ENCODE peak calls at places on chromosomes 5 and 9, in eight cellular contexts. One of them, this sample, is unnamed.

GRCh38 chr9:97388721-97389238 is 23.1 kb upstream of the TDRD7 start:
- DNase-seq in fibroblast of lung: no peak
- DNase-seq in brain microvascular endothelial cell: no peak
- DNase-seq in cardiac muscle cell: no peak
- DNase-seq in IMR-90: no peak
- DNase-seq in gastrocnemius medialis: no peak
- DNase-seq in PC-3: peak
- DNase-seq in CD8-positive, alpha-beta T cell: no peak
- DNase-seq in this sample: no peak

GRCh38 chr5:16178745-16179372 is 732 bp downstream of the MARCHF11 start:
- DNase-seq in fibroblast of lung: peak
- DNase-seq in brain microvascular endothelial cell: peak
- DNase-seq in cardiac muscle cell: peak
- DNase-seq in IMR-90: peak
- DNase-seq in gastrocnemius medialis: no peak
- DNase-seq in PC-3: peak
- DNase-seq in CD8-positive, alpha-beta T cell: peak
- DNase-seq in this sample: peak

GRCh38 chr9:87255437-87256155 is 242.1 kb upstream of the DAPK1 start:
- DNase-seq in fibroblast of lung: peak
- DNase-seq in brain microvascular endothelial cell: no peak
- DNase-seq in cardiac muscle cell: peak
- DNase-seq in IMR-90: peak
- DNase-seq in gastrocnemius medialis: no peak
- DNase-seq in PC-3: no peak
- DNase-seq in CD8-positive, alpha-beta T cell: no peak
- DNase-seq in this sample: no peak

GRCh38 chr9:91063471-91063870 is 261.9 kb downstream of the SYK start:
- DNase-seq in fibroblast of lung: no peak
- DNase-seq in brain microvascular endothelial cell: no peak
- DNase-seq in cardiac muscle cell: no peak
- DNase-seq in IMR-90: no peak
- DNase-seq in gastrocnemius medialis: no peak
- DNase-seq in PC-3: no peak
- DNase-seq in CD8-positive, alpha-beta T cell: no peak
- DNase-seq in this sample: no peak

GRCh38 chr5:150473673-150474358 is 24.3 kb upstream of the RPS14 start:
- DNase-seq in fibroblast of lung: no peak
- DNase-seq in brain microvascular endothelial cell: peak
- DNase-seq in cardiac muscle cell: peak
- DNase-seq in IMR-90: peak
- DNase-seq in gastrocnemius medialis: no peak
- DNase-seq in PC-3: peak
- DNase-seq in CD8-positive, alpha-beta T cell: no peak
- DNase-seq in this sample: no peak

GRCh38 chr5:173328896-173329369 is 719 bp upstream of the STC2 start:
- DNase-seq in fibroblast of lung: peak
- DNase-seq in brain microvascular endothelial cell: peak
- DNase-seq in cardiac muscle cell: peak
- DNase-seq in IMR-90: peak
- DNase-seq in gastrocnemius medialis: peak
- DNase-seq in PC-3: peak
- DNase-seq in CD8-positive, alpha-beta T cell: no peak
- DNase-seq in this sample: no peak

GRCh38 chr5:72167790-72168189 is 60.5 kb downstream of the MAP1B start:
- DNase-seq in fibroblast of lung: peak
- DNase-seq in brain microvascular endothelial cell: no peak
- DNase-seq in cardiac muscle cell: peak
- DNase-seq in IMR-90: no peak
- DNase-seq in gastrocnemius medialis: no peak
- DNase-seq in PC-3: no peak
- DNase-seq in CD8-positive, alpha-beta T cell: no peak
- DNase-seq in this sample: no peak

GRCh38 chr9:98899399-98900056 is 44.2 kb upstream of the COL15A1 start:
- DNase-seq in fibroblast of lung: peak
- DNase-seq in brain microvascular endothelial cell: peak
- DNase-seq in cardiac muscle cell: peak
- DNase-seq in IMR-90: peak
- DNase-seq in gastrocnemius medialis: no peak
- DNase-seq in PC-3: peak
- DNase-seq in CD8-positive, alpha-beta T cell: no peak
- DNase-seq in this sample: peak

GRCh38 chr9:121700831-121701419 is 49.5 kb downstream of the DAB2IP start:
- DNase-seq in fibroblast of lung: no peak
- DNase-seq in brain microvascular endothelial cell: no peak
- DNase-seq in cardiac muscle cell: no peak
- DNase-seq in IMR-90: no peak
- DNase-seq in gastrocnemius medialis: no peak
- DNase-seq in PC-3: no peak
- DNase-seq in CD8-positive, alpha-beta T cell: no peak
- DNase-seq in this sample: no peak

GRCh38 chr5:55601209-55601618 is 66.5 kb upstream of the PLPP1 start:
- DNase-seq in fibroblast of lung: peak
- DNase-seq in brain microvascular endothelial cell: peak
- DNase-seq in cardiac muscle cell: peak
- DNase-seq in IMR-90: peak
- DNase-seq in gastrocnemius medialis: peak
- DNase-seq in PC-3: peak
- DNase-seq in CD8-positive, alpha-beta T cell: no peak
- DNase-seq in this sample: peak

GRCh38 chr9:136686794-136687711 is at the start of gene AGPAT2:
- DNase-seq in fibroblast of lung: peak
- DNase-seq in brain microvascular endothelial cell: no peak
- DNase-seq in cardiac muscle cell: peak
- DNase-seq in IMR-90: peak
- DNase-seq in gastrocnemius medialis: peak
- DNase-seq in PC-3: peak
- DNase-seq in CD8-positive, alpha-beta T cell: peak
- DNase-seq in this sample: no peak

GRCh38 chr5:134099288-134099872 is 15.1 kb upstream of the TCF7 start:
- DNase-seq in fibroblast of lung: no peak
- DNase-seq in brain microvascular endothelial cell: no peak
- DNase-seq in cardiac muscle cell: no peak
- DNase-seq in IMR-90: no peak
- DNase-seq in gastrocnemius medialis: no peak
- DNase-seq in PC-3: no peak
- DNase-seq in CD8-positive, alpha-beta T cell: no peak
- DNase-seq in this sample: no peak

GRCh38 chr5:1244976-1245375 is 19.8 kb downstream of the SLC6A18 start:
- DNase-seq in fibroblast of lung: no peak
- DNase-seq in brain microvascular endothelial cell: no peak
- DNase-seq in cardiac muscle cell: peak
- DNase-seq in IMR-90: no peak
- DNase-seq in gastrocnemius medialis: no peak
- DNase-seq in PC-3: peak
- DNase-seq in CD8-positive, alpha-beta T cell: no peak
- DNase-seq in this sample: no peak
- TF ChIP-seq CTCF in fibroblast of lung: no peak
- TF ChIP-seq CTCF in brain microvascular endothelial cell: no peak
- TF ChIP-seq CTCF in cardiac muscle cell: no peak
- TF ChIP-seq CTCF in IMR-90: no peak
- TF ChIP-seq CTCF in gastrocnemius medialis: no peak
- TF ChIP-seq CTCF in PC-3: peak
- TF ChIP-seq CTCF in CD8-positive, alpha-beta T cell: no peak
- TF ChIP-seq CTCF in this sample: no peak

DNA sequence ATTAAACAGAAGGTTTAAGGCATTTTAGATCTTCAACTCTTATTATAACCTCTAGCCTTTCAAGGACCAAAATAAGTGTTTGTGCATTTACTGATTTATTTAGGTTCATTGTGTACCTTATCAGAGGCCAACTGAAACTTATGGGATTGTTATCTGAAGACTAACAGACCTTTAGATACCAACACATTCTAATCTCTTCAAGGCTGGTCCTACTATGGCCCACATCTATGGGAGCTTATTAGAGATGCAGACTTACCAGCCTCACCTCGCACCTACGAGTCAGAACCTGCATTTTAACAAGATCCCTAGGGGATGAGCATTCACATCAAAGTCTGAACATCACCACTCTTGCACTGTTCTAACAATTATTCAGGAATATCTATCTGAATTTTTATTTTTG is 1.9 kb downstream of the IARS1 start:
- DNase-seq in fibroblast of lung: no peak
- DNase-seq in brain microvascular endothelial cell: no peak
- DNase-seq in cardiac muscle cell: no peak
- DNase-seq in IMR-90: no peak
- DNase-seq in gastrocnemius medialis: no peak
- DNase-seq in PC-3: no peak
- DNase-seq in CD8-positive, alpha-beta T cell: no peak
- DNase-seq in this sample: no peak
- H3K4me3 ChIP-seq in fibroblast of lung: no peak
- H3K4me3 ChIP-seq in brain microvascular endothelial cell: peak
- H3K4me3 ChIP-seq in cardiac muscle cell: no peak
- H3K4me3 ChIP-seq in IMR-90: peak
- H3K4me3 ChIP-seq in gastrocnemius medialis: no peak
- H3K4me3 ChIP-seq in PC-3: peak
- H3K4me3 ChIP-seq in CD8-positive, alpha-beta T cell: no peak
- H3K4me3 ChIP-seq in this sample: peak

GRCh38 chr9:125415583-125416443 is 154.2 kb downstream of the GAPVD1 start:
- DNase-seq in fibroblast of lung: peak
- DNase-seq in brain microvascular endothelial cell: no peak
- DNase-seq in cardiac muscle cell: no peak
- DNase-seq in IMR-90: no peak
- DNase-seq in gastrocnemius medialis: no peak
- DNase-seq in PC-3: no peak
- DNase-seq in CD8-positive, alpha-beta T cell: no peak
- DNase-seq in this sample: no peak
- TF ChIP-seq CTCF in fibroblast of lung: no peak
- TF ChIP-seq CTCF in brain microvascular endothelial cell: no peak
- TF ChIP-seq CTCF in cardiac muscle cell: no peak
- TF ChIP-seq CTCF in IMR-90: no peak
- TF ChIP-seq CTCF in gastrocnemius medialis: no peak
- TF ChIP-seq CTCF in PC-3: no peak
- TF ChIP-seq CTCF in CD8-positive, alpha-beta T cell: no peak
- TF ChIP-seq CTCF in this sample: no peak

GRCh38 chr9:12539602-12540001 is 153.6 kb upstream of the TYRP1 start:
- DNase-seq in fibroblast of lung: no peak
- DNase-seq in brain microvascular endothelial cell: no peak
- DNase-seq in cardiac muscle cell: no peak
- DNase-seq in IMR-90: no peak
- DNase-seq in gastrocnemius medialis: no peak
- DNase-seq in PC-3: no peak
- DNase-seq in CD8-positive, alpha-beta T cell: no peak
- DNase-seq in this sample: no peak
- H3K4me3 ChIP-seq in fibroblast of lung: no peak
- H3K4me3 ChIP-seq in brain microvascular endothelial cell: no peak
- H3K4me3 ChIP-seq in cardiac muscle cell: no peak
- H3K4me3 ChIP-seq in IMR-90: no peak
- H3K4me3 ChIP-seq in gastrocnemius medialis: no peak
- H3K4me3 ChIP-seq in PC-3: no peak
- H3K4me3 ChIP-seq in CD8-positive, alpha-beta T cell: no peak
- H3K4me3 ChIP-seq in this sample: no peak

DNA sequence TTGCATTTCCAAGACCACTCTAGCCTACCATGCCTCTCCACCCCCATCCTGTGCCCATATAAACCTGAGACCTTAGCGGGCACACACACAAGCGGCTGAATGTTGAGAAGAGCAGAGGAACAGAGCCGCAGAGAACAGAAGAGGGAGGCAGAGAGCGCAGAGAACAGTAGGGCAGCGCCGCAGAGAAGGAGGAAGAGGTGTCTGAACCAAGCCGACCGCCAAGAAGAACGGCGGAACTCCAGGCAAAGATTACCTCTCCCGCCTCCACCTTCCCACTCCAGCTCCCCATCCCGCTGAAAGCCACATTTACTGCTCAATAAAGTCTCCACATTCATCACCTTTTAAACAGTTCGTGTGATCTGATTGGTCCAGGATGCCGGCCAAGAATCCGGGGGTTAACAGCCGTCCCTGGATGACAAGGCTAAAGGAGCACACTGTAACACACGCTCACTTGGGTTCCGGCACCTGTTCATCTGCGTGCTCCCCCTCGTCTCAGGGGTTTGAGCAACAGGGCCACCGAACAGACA is 33.2 kb downstream of the GRIN3A start:
- DNase-seq in fibroblast of lung: no peak
- DNase-seq in brain microvascular endothelial cell: no peak
- DNase-seq in cardiac muscle cell: peak
- DNase-seq in IMR-90: no peak
- DNase-seq in gastrocnemius medialis: no peak
- DNase-seq in PC-3: peak
- DNase-seq in CD8-positive, alpha-beta T cell: peak
- DNase-seq in this sample: no peak
- TF ChIP-seq CTCF in fibroblast of lung: no peak
- TF ChIP-seq CTCF in brain microvascular endothelial cell: peak
- TF ChIP-seq CTCF in cardiac muscle cell: peak
- TF ChIP-seq CTCF in IMR-90: no peak
- TF ChIP-seq CTCF in gastrocnemius medialis: no peak
- TF ChIP-seq CTCF in PC-3: peak
- TF ChIP-seq CTCF in CD8-positive, alpha-beta T cell: no peak
- TF ChIP-seq CTCF in this sample: peak

GRCh38 chr5:140711794-140712193 is 11.5 kb downstream of the ZMAT2 start:
- DNase-seq in fibroblast of lung: no peak
- DNase-seq in brain microvascular endothelial cell: no peak
- DNase-seq in cardiac muscle cell: no peak
- DNase-seq in IMR-90: no peak
- DNase-seq in gastrocnemius medialis: no peak
- DNase-seq in PC-3: no peak
- DNase-seq in CD8-positive, alpha-beta T cell: no peak
- DNase-seq in this sample: no peak
- H3K4me3 ChIP-seq in fibroblast of lung: no peak
- H3K4me3 ChIP-seq in brain microvascular endothelial cell: no peak
- H3K4me3 ChIP-seq in cardiac muscle cell: no peak
- H3K4me3 ChIP-seq in IMR-90: no peak
- H3K4me3 ChIP-seq in gastrocnemius medialis: no peak
- H3K4me3 ChIP-seq in PC-3: peak
- H3K4me3 ChIP-seq in CD8-positive, alpha-beta T cell: no peak
- H3K4me3 ChIP-seq in this sample: no peak

GRCh38 chr5:82605441-82605973 is 327.4 kb upstream of the RPS23 start:
- DNase-seq in fibroblast of lung: no peak
- DNase-seq in brain microvascular endothelial cell: no peak
- DNase-seq in cardiac muscle cell: no peak
- DNase-seq in IMR-90: no peak
- DNase-seq in gastrocnemius medialis: no peak
- DNase-seq in PC-3: no peak
- DNase-seq in CD8-positive, alpha-beta T cell: no peak
- DNase-seq in this sample: no peak
- TF ChIP-seq CTCF in fibroblast of lung: no peak
- TF ChIP-seq CTCF in brain microvascular endothelial cell: no peak
- TF ChIP-seq CTCF in cardiac muscle cell: no peak
- TF ChIP-seq CTCF in IMR-90: no peak
- TF ChIP-seq CTCF in gastrocnemius medialis: no peak
- TF ChIP-seq CTCF in PC-3: no peak
- TF ChIP-seq CTCF in CD8-positive, alpha-beta T cell: no peak
- TF ChIP-seq CTCF in this sample: no peak

This sample was measured in HFF-Myc.